ENCODE peak calls at places on chromosomes 16 and 17, in ten cellular contexts. Y is COR-L47; E is GM23248; Z is NCI-H748 treated with DMSO at 0.1 percent for 48 hours; Q is NCI-H1048; L is lung; R is activated CD8-positive, alpha-beta T cell treated with anti-CD3 and anti-CD28 coated beads for 36 hours; B is stimulated activated CD4-positive, alpha-beta T cell treated with anti-CD3 and anti-CD28 coated beads, Interleukin-2, amount 100 ng/mL, for 48 hours; M is Daoy; P is anterior cingulate cortex. K is an unnamed sample.

GRCh38 chr16:89442990-89443726 is 47.2 kb downstream of the ANKRD11 start:
- DNase-seq in L (peak), B (no peak), R (peak), M (peak), P (no peak), Z (no peak), Q (peak), Y (peak), E (peak), K (no peak)

GRCh38 chr17:75535119-75535537 is 9.6 kb downstream of the LLGL2 start:
- DNase-seq in M (no peak), Z (no peak), Q (no peak), P (no peak), Y (no peak), R (peak), B (peak), E (no peak), L (no peak), K (peak)

GRCh38 chr17:56045907-56046306 is 107.4 kb upstream of the ANKFN1 start:
- DNase-seq in Y (no peak), P (no peak), Z (no peak), M (no peak), L (no peak), R (no peak), Q (no peak), E (no peak), B (no peak), K (peak)

GRCh38 chr16:69326172-69326873 is 4.1 kb downstream of the PDF start:
- DNase-seq in B (no peak), Z (no peak), R (no peak), Y (no peak), M (no peak), E (no peak), Q (no peak), P (no peak), L (no peak), K (no peak)

GRCh38 chr17:27511921-27512320 is 55.7 kb downstream of the KSR1 start:
- DNase-seq in Y (no peak), R (no peak), E (no peak), M (no peak), Z (no peak), Q (no peak), B (no peak), P (no peak), L (no peak), K (no peak)

GRCh38 chr16:47721016-47721673 is 260.0 kb downstream of the PHKB start:
- DNase-seq in Z (no peak), P (no peak), R (no peak), E (no peak), B (no peak), Y (no peak), M (no peak), L (no peak), Q (no peak), K (no peak)

GRCh38 chr16:68800257-68800875 is 43.0 kb upstream of the TANGO6 start:
- DNase-seq in M (peak), Z (peak), E (peak), Q (no peak), P (peak), B (peak), R (peak), Y (peak), L (peak), K (peak)

GRCh38 chr17:5888811-5889210 is 181.4 kb upstream of the WSCD1 start:
- DNase-seq in Y (no peak), Q (no peak), L (no peak), R (no peak), M (peak), B (no peak), P (no peak), E (no peak), Z (no peak), K (no peak)

GRCh38 chr17:63850401-63850800 is 7.9 kb upstream of the SMARCD2 start:
- DNase-seq in Z (no peak), R (no peak), E (no peak), P (no peak), M (no peak), B (no peak), Y (no peak), L (no peak), Q (no peak), K (no peak)